ENCODE peak calls at places on chromosomes 1 and 21, in eight cellular contexts. One of them, this sample, is unnamed.

GRCh38 chr1:23103001-23103879 is 65.4 kb downstream of the LUZP1 start:
- DNase-seq in B cell: peak; percentile 23
- DNase-seq in dorsolateral prefrontal cortex: no peak
- DNase-seq in AG10803: no peak
- DNase-seq in ACHN: no peak
- DNase-seq in H9: no peak
- DNase-seq in stimulated activated CD8-positive, alpha-beta memory T cell treated with anti-CD3 and anti-CD28 coated beads, Interleukin-15, amount 100 ng/mL, for 24 hours: no peak
- DNase-seq in CD8-positive, alpha-beta T cell: no peak
- DNase-seq in this sample: no peak

GRCh38 chr1:228410671-228411070 is 4.0 kb upstream of the TRIM11 start:
- DNase-seq in B cell: no peak
- DNase-seq in dorsolateral prefrontal cortex: no peak
- DNase-seq in AG10803: no peak
- DNase-seq in ACHN: no peak
- DNase-seq in H9: no peak
- DNase-seq in stimulated activated CD8-positive, alpha-beta memory T cell treated with anti-CD3 and anti-CD28 coated beads, Interleukin-15, amount 100 ng/mL, for 24 hours: no peak
- DNase-seq in CD8-positive, alpha-beta T cell: no peak
- DNase-seq in this sample: no peak

GRCh38 chr1:89085781-89086180 is 20.8 kb upstream of the GBP1 start:
- DNase-seq in B cell: peak; percentile 54
- DNase-seq in dorsolateral prefrontal cortex: no peak
- DNase-seq in AG10803: peak; percentile 69
- DNase-seq in ACHN: peak; percentile 64
- DNase-seq in H9: no peak
- DNase-seq in stimulated activated CD8-positive, alpha-beta memory T cell treated with anti-CD3 and anti-CD28 coated beads, Interleukin-15, amount 100 ng/mL, for 24 hours: no peak
- DNase-seq in CD8-positive, alpha-beta T cell: no peak
- DNase-seq in this sample: no peak

GRCh38 chr1:87292684-87293493 is 35.8 kb upstream of the LMO4 start:
- DNase-seq in B cell: peak; percentile 79
- DNase-seq in dorsolateral prefrontal cortex: no peak
- DNase-seq in AG10803: peak; percentile 53
- DNase-seq in ACHN: peak; percentile 60
- DNase-seq in H9: peak; percentile 50
- DNase-seq in stimulated activated CD8-positive, alpha-beta memory T cell treated with anti-CD3 and anti-CD28 coated beads, Interleukin-15, amount 100 ng/mL, for 24 hours: peak; percentile 29
- DNase-seq in CD8-positive, alpha-beta T cell: peak; percentile 67
- DNase-seq in this sample: peak; percentile 41

GRCh38 chr1:147292012-147292411 is 49.5 kb downstream of the CHD1L start:
- DNase-seq in B cell: no peak
- DNase-seq in dorsolateral prefrontal cortex: no peak
- DNase-seq in AG10803: peak; percentile 77
- DNase-seq in ACHN: peak; percentile 43
- DNase-seq in H9: no peak
- DNase-seq in stimulated activated CD8-positive, alpha-beta memory T cell treated with anti-CD3 and anti-CD28 coated beads, Interleukin-15, amount 100 ng/mL, for 24 hours: no peak
- DNase-seq in CD8-positive, alpha-beta T cell: no peak
- DNase-seq in this sample: no peak

GRCh38 chr1:182450087-182450486 is at the start of gene RGSL1:
- DNase-seq in B cell: no peak
- DNase-seq in dorsolateral prefrontal cortex: no peak
- DNase-seq in AG10803: no peak
- DNase-seq in ACHN: no peak
- DNase-seq in H9: no peak
- DNase-seq in stimulated activated CD8-positive, alpha-beta memory T cell treated with anti-CD3 and anti-CD28 coated beads, Interleukin-15, amount 100 ng/mL, for 24 hours: no peak
- DNase-seq in CD8-positive, alpha-beta T cell: no peak
- DNase-seq in this sample: no peak

GRCh38 chr1:234980657-234981396 is 147.8 kb downstream of the TOMM20 start:
- DNase-seq in B cell: peak; percentile 67
- DNase-seq in dorsolateral prefrontal cortex: no peak
- DNase-seq in AG10803: peak; percentile 97
- DNase-seq in ACHN: peak; percentile 92
- DNase-seq in H9: no peak
- DNase-seq in stimulated activated CD8-positive, alpha-beta memory T cell treated with anti-CD3 and anti-CD28 coated beads, Interleukin-15, amount 100 ng/mL, for 24 hours: no peak
- DNase-seq in CD8-positive, alpha-beta T cell: no peak
- DNase-seq in this sample: peak; percentile 49

GRCh38 chr1:172883844-172884243 is 166.9 kb downstream of the TNFSF18 start:
- DNase-seq in B cell: no peak
- DNase-seq in dorsolateral prefrontal cortex: no peak
- DNase-seq in AG10803: no peak
- DNase-seq in ACHN: no peak
- DNase-seq in H9: no peak
- DNase-seq in stimulated activated CD8-positive, alpha-beta memory T cell treated with anti-CD3 and anti-CD28 coated beads, Interleukin-15, amount 100 ng/mL, for 24 hours: no peak
- DNase-seq in CD8-positive, alpha-beta T cell: no peak
- DNase-seq in this sample: no peak

GRCh38 chr1:192766009-192766625 is 42.7 kb upstream of the RGS2 start:
- DNase-seq in B cell: no peak
- DNase-seq in dorsolateral prefrontal cortex: no peak
- DNase-seq in AG10803: peak; percentile 10
- DNase-seq in ACHN: no peak
- DNase-seq in H9: no peak
- DNase-seq in stimulated activated CD8-positive, alpha-beta memory T cell treated with anti-CD3 and anti-CD28 coated beads, Interleukin-15, amount 100 ng/mL, for 24 hours: no peak
- DNase-seq in CD8-positive, alpha-beta T cell: no peak
- DNase-seq in this sample: no peak

GRCh38 chr1:95650631-95651030 is 416.6 kb downstream of the RWDD3 start:
- DNase-seq in B cell: no peak
- DNase-seq in dorsolateral prefrontal cortex: no peak
- DNase-seq in AG10803: no peak
- DNase-seq in ACHN: no peak
- DNase-seq in H9: no peak
- DNase-seq in stimulated activated CD8-positive, alpha-beta memory T cell treated with anti-CD3 and anti-CD28 coated beads, Interleukin-15, amount 100 ng/mL, for 24 hours: no peak
- DNase-seq in CD8-positive, alpha-beta T cell: no peak
- DNase-seq in this sample: no peak

GRCh38 chr1:74502432-74502831 is 10.0 kb downstream of the LRRC53 start:
- DNase-seq in B cell: no peak
- DNase-seq in dorsolateral prefrontal cortex: no peak
- DNase-seq in AG10803: peak; percentile 54
- DNase-seq in ACHN: peak; percentile 26
- DNase-seq in H9: peak; percentile 43
- DNase-seq in stimulated activated CD8-positive, alpha-beta memory T cell treated with anti-CD3 and anti-CD28 coated beads, Interleukin-15, amount 100 ng/mL, for 24 hours: no peak
- DNase-seq in CD8-positive, alpha-beta T cell: no peak
- DNase-seq in this sample: no peak

GRCh38 chr21:46618738-46619369 is 14.0 kb upstream of the S100B start:
- DNase-seq in B cell: no peak
- DNase-seq in dorsolateral prefrontal cortex: no peak
- DNase-seq in AG10803: no peak
- DNase-seq in ACHN: no peak
- DNase-seq in H9: no peak
- DNase-seq in stimulated activated CD8-positive, alpha-beta memory T cell treated with anti-CD3 and anti-CD28 coated beads, Interleukin-15, amount 100 ng/mL, for 24 hours: no peak
- DNase-seq in CD8-positive, alpha-beta T cell: no peak
- DNase-seq in this sample: no peak

GRCh38 chr1:28062806-28063205 is 25.6 kb downstream of the EYA3 start:
- DNase-seq in B cell: no peak
- DNase-seq in dorsolateral prefrontal cortex: no peak
- DNase-seq in AG10803: no peak
- DNase-seq in ACHN: no peak
- DNase-seq in H9: no peak
- DNase-seq in stimulated activated CD8-positive, alpha-beta memory T cell treated with anti-CD3 and anti-CD28 coated beads, Interleukin-15, amount 100 ng/mL, for 24 hours: no peak
- DNase-seq in CD8-positive, alpha-beta T cell: no peak
- DNase-seq in this sample: no peak

GRCh38 chr1:54409156-54410142 is 3.3 kb upstream of the SSBP3 start:
- DNase-seq in B cell: peak; percentile 48
- DNase-seq in dorsolateral prefrontal cortex: no peak
- DNase-seq in AG10803: no peak
- DNase-seq in ACHN: no peak
- DNase-seq in H9: no peak
- DNase-seq in stimulated activated CD8-positive, alpha-beta memory T cell treated with anti-CD3 and anti-CD28 coated beads, Interleukin-15, amount 100 ng/mL, for 24 hours: no peak
- DNase-seq in CD8-positive, alpha-beta T cell: no peak
- DNase-seq in this sample: no peak